ENCODE peak calls at places on chromosome 21, in seven cellular contexts. R is HCT116, T is K562, C is SK-N-SH, N is GM12878, I is H1, J is HepG2. G is an unnamed sample.

GRCh38 chr21:40841524-40842196 is 5.3 kb downstream of the DSCAM start:
- DNase-seq in J (peak; percentile 6), R (no peak), C (peak; percentile 81), T (peak; percentile 14), I (peak; percentile 75), N (no peak), G (peak; percentile 68)

GRCh38 chr21:35352066-35352770 is 303.1 kb upstream of the RUNX1 start:
- DNase-seq in N (no peak), T (no peak), J (no peak), R (no peak), I (no peak), C (no peak), G (no peak)

GRCh38 chr21:24225432-24225831 is 1381.8 kb downstream of the MRPL39 start:
- DNase-seq in T (no peak), I (no peak), N (no peak), R (no peak), J (no peak), C (no peak), G (no peak)

GRCh38 chr21:31370893-31371652 is 27.0 kb upstream of the TIAM1 start:
- DNase-seq in I (no peak), N (no peak), T (no peak), C (no peak), R (no peak), J (no peak), G (no peak)

GRCh38 chr21:42461185-42461520 is 34.9 kb downstream of the RSPH1 start:
- DNase-seq in N (no peak), J (no peak), C (no peak), I (no peak), R (no peak), T (no peak), G (no peak)

GRCh38 chr21:33859373-33860102 is 56.1 kb downstream of the ATP5PO start:
- DNase-seq in I (no peak), T (no peak), C (no peak), R (no peak), J (no peak), N (no peak), G (no peak)

GRCh38 chr21:36784942-36785341 is 86.0 kb downstream of the SIM2 start:
- DNase-seq in R (no peak), I (no peak), N (no peak), J (no peak), T (no peak), C (no peak), G (no peak)

GRCh38 chr21:37322084-37322483 is 44.5 kb upstream of the DYRK1A start:
- DNase-seq in C (no peak), T (no peak), J (no peak), R (no peak), I (no peak), N (no peak), G (no peak)

GRCh38 chr21:16192900-16193299 is 463.1 kb downstream of the USP25 start:
- DNase-seq in T (no peak), J (no peak), C (no peak), I (no peak), N (no peak), R (no peak), G (no peak)

GRCh38 chr21:36799869-36800268 is 101.0 kb downstream of the SIM2 start:
- DNase-seq in I (no peak), N (no peak), C (no peak), J (no peak), R (no peak), T (no peak), G (no peak)

GRCh38 chr21:46675595-46676280 is 40.3 kb downstream of the PRMT2 start:
- DNase-seq in N (no peak), T (no peak), R (no peak), I (no peak), C (no peak), J (no peak), G (no peak)

GRCh38 chr21:42039911-42040351 is 29.8 kb upstream of the ZBTB21 start:
- DNase-seq in I (no peak), N (no peak), R (no peak), C (no peak), J (no peak), T (no peak), G (no peak)

GRCh38 chr21:32585042-32585710 is at the start of gene TCP10L:
- DNase-seq in T (no peak), N (no peak), R (no peak), J (no peak), I (no peak), C (no peak), G (no peak)

GRCh38 chr21:27429612-27430361 is 462.9 kb upstream of the ADAMTS5 start:
- DNase-seq in R (no peak), N (no peak), I (no peak), J (no peak), T (no peak), C (no peak), G (no peak)

GRCh38 chr21:21200939-21201610 is 202.9 kb downstream of the NCAM2 start:
- DNase-seq in T (no peak), R (no peak), I (no peak), J (no peak), N (no peak), C (no peak), G (peak; percentile 43)

GRCh38 chr21:32562426-32562825 is 22.9 kb downstream of the TCP10L start:
- DNase-seq in T (peak; percentile 73), N (no peak), C (no peak), J (no peak), R (no peak), I (no peak), G (peak; percentile 61)

GRCh38 chr21:42255038-42255601 is 36.2 kb downstream of the ABCG1 start:
- DNase-seq in N (no peak), C (no peak), I (no peak), T (no peak), J (no peak), R (no peak), G (no peak)

GRCh38 chr21:34517039-34517438 is 5.0 kb upstream of the KCNE1 start:
- DNase-seq in R (no peak), T (no peak), C (no peak), I (no peak), N (no peak), J (no peak), G (no peak)

GRCh38 chr21:39681845-39682244 is 63.1 kb upstream of the IGSF5 start:
- DNase-seq in T (no peak), C (no peak), R (no peak), I (no peak), N (no peak), J (no peak), G (no peak)

GRCh38 chr21:45990049-45990711 is 8.6 kb downstream of the COL6A1 start:
- DNase-seq in I (no peak), N (no peak), T (no peak), C (no peak), J (no peak), R (no peak), G (no peak)

GRCh38 chr21:42496839-42497202 is 797 bp upstream of the RSPH1 start:
- DNase-seq in I (no peak), T (no peak), R (no peak), J (no peak), N (no peak), C (peak; percentile 46), G (no peak)

GRCh38 chr21:36135391-36136094 is 664 bp downstream of the CBR3 start:
- DNase-seq in R (no peak), C (peak; percentile 81), J (no peak), I (peak; percentile 61), T (no peak), N (no peak), G (peak; percentile 77)

GRCh38 chr21:25280061-25280460 is 327.2 kb downstream of the MRPL39 start:
- DNase-seq in C (no peak), N (no peak), T (no peak), J (no peak), I (no peak), R (no peak), G (no peak)

DNA sequence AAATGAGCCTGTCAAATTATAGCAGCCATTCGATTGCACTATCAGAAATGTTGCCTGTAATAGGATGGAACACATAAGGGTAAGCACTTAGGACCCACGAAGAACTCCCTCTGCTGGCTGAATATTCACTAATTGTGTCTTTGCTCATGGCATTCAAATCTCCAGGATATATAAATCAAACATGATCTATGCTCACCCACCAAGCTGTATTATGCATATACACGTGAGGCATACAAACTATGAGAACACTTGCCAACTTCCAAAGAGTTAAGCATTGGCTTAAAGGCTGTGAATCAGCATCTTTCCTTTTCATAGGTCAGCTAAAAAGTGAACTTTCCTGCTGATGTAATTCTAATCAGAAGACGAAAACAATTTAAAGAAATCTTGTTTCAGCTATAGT is 34.5 kb downstream of the TMPRSS15 start:
- DNase-seq in T (no peak), I (no peak), C (peak; percentile 15), R (no peak), J (peak; percentile 2), N (no peak), G (peak; percentile 64)
- TF ChIP-seq JUND in T (no peak), I (no peak), C (no peak), R (no peak), J (no peak), N (no peak), G (no peak)

GRCh38 chr21:14259669-14260458 is 43.9 kb downstream of the RBM11 start:
- DNase-seq in N (no peak), R (peak; percentile 10), C (peak; percentile 44), J (peak; percentile 39), I (no peak), T (peak; percentile 72), G (peak; percentile 33)
- TF ChIP-seq JUND in N (no peak), R (no peak), C (no peak), J (no peak), I (no peak), T (no peak), G (no peak)

GRCh38 chr21:44666401-44667320 is at the start of gene KRTAP12-2:
- DNase-seq in J (no peak), T (no peak), R (no peak), C (no peak), N (no peak), I (no peak), G (no peak)
- TF ChIP-seq JUND in J (no peak), T (no peak), R (no peak), C (no peak), N (no peak), I (no peak), G (no peak)

GRCh38 chr21:38377165-38378093 is 120.6 kb downstream of the KCNJ15 start:
- DNase-seq in C (peak; percentile 30), T (no peak), J (no peak), R (no peak), I (no peak), N (no peak), G (no peak)

GRCh38 chr21:38379171-38379570 is 119.1 kb downstream of the ERG start:
- DNase-seq in T (no peak), C (no peak), R (no peak), J (no peak), N (no peak), I (no peak), G (no peak)

GRCh38 chr21:38376235-38376634 is 119.4 kb downstream of the KCNJ15 start:
- DNase-seq in I (no peak), R (no peak), T (no peak), C (no peak), N (no peak), J (no peak), G (no peak)

GRCh38 chr21:38380391-38381137 is 117.7 kb downstream of the ERG start:
- DNase-seq in J (no peak), C (peak; percentile 40), T (no peak), R (no peak), I (no peak), N (no peak), G (no peak)

DNA sequence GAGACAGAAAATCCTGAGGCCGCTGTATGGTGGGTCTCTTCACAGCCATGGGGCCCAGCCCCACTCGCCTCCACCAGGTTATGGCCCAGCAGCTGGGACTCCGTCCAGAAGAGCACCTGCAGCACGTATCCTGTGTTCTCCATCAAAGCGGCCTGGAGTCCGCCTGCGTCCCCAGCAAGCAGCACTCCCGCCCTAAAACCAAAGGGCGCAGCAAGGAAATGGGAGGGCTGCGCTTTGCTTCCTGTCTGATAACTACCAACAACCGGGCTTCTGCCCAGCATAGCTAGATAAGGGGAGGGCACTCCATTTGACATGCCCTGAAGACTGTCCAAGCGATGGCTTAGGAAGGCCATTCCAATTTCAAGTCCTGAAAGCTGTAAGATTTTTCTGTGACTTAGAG is 119.9 kb downstream of the KCNJ15 start:
- DNase-seq in C (no peak), N (no peak), R (no peak), J (no peak), T (no peak), I (no peak), G (no peak)
- TF ChIP-seq JUND in C (no peak), N (no peak), R (no peak), J (no peak), T (no peak), I (no peak), G (no peak)

G was measured in T47D.